ENCODE peak calls at places on chromosomes 3 and 15, in four cellular contexts. W, Q, G and Z are unnamed samples. For H3K4me1, the result is how much of the 10 kb centered on the place peaks cover.

GRCh38 chr15:30882861-30883433 is 20.8 kb upstream of the FAN1 start:
- DNase-seq in W (no peak), Q (no peak), G (no peak), Z (no peak)

GRCh38 chr15:73518180-73518862 is 75.4 kb downstream of the REC114 start:
- DNase-seq in W (peak), Q (no peak), G (peak), Z (peak)

GRCh38 chr3:146218880-146219866 is 31.7 kb downstream of the PLSCR4 start:
- DNase-seq in W (no peak), Q (peak), G (peak), Z (no peak)

GRCh38 chr3:186826316-186826977 is 16.1 kb upstream of the ADIPOQ start:
- DNase-seq in W (peak), Q (no peak), G (no peak), Z (peak)

GRCh38 chr3:183278479-183279088 is 25.5 kb downstream of the B3GNT5 start:
- DNase-seq in W (no peak), Q (no peak), G (no peak), Z (no peak)

GRCh38 chr3:184822081-184822480 is 10.1 kb downstream of the VPS8 start:
- DNase-seq in W (no peak), Q (no peak), G (no peak), Z (no peak)

GRCh38 chr3:97579365-97579764 is 185.2 kb upstream of the ARL6 start:
- DNase-seq in W (no peak), Q (no peak), G (no peak), Z (no peak)

GRCh38 chr15:25731411-25731810 is 131.7 kb downstream of the ATP10A start:
- DNase-seq in W (no peak), Q (no peak), G (no peak), Z (no peak)

GRCh38 chr15:56936929-56937328 is 18.5 kb downstream of the TCF12 start:
- DNase-seq in W (no peak), Q (no peak), G (no peak), Z (no peak)

GRCh38 chr15:56942118-56942517 is 23.7 kb downstream of the TCF12 start:
- DNase-seq in W (no peak), Q (no peak), G (no peak), Z (no peak)

GRCh38 chr15:56943398-56943797 is 25.0 kb downstream of the TCF12 start:
- DNase-seq in W (no peak), Q (no peak), G (no peak), Z (no peak)

GRCh38 chr15:56939257-56939656 is 20.8 kb downstream of the TCF12 start:
- DNase-seq in W (no peak), Q (no peak), G (no peak), Z (no peak)

DNA sequence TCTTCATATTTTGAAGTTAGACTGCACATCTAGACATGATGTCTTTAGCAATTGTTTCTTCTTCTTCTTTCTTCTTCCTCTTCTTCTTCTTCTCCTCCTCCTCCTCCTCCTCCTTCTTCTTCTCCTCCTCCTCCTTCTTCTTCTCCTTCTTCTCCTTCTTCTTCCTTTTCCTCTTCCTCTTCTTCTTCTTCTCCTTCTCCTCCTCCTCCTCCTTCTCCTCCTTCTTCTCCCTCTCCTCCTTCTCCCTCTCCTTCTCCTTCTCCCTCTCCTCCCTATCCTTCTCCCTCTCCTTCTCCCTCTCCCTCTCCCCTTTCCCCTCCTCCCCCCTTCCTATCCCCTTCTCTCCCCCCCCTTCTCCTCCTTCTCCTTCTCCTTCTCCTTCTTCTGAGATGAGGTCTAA is 21.9 kb downstream of the TCF12 start:
- DNase-seq in W (no peak), Q (no peak), G (no peak), Z (no peak)
- H3K27ac ChIP-seq in W (no peak), Q (no peak), G (no peak), Z (no peak)

GRCh38 chr3:114623420-114624046 is 329.7 kb downstream of the TIGIT start:
- DNase-seq in W (no peak), Q (no peak), G (no peak), Z (no peak)

GRCh38 chr3:114622001-114622400 is 328.2 kb downstream of the TIGIT start:
- DNase-seq in W (no peak), Q (no peak), G (no peak), Z (no peak)

GRCh38 chr3:114624047-114624445 is 330.2 kb downstream of the TIGIT start:
- DNase-seq in W (no peak), Q (peak), G (peak), Z (peak)

GRCh38 chr3:114626751-114627150 is 332.9 kb downstream of the TIGIT start:
- DNase-seq in W (no peak), Q (no peak), G (no peak), Z (no peak)

DNA sequence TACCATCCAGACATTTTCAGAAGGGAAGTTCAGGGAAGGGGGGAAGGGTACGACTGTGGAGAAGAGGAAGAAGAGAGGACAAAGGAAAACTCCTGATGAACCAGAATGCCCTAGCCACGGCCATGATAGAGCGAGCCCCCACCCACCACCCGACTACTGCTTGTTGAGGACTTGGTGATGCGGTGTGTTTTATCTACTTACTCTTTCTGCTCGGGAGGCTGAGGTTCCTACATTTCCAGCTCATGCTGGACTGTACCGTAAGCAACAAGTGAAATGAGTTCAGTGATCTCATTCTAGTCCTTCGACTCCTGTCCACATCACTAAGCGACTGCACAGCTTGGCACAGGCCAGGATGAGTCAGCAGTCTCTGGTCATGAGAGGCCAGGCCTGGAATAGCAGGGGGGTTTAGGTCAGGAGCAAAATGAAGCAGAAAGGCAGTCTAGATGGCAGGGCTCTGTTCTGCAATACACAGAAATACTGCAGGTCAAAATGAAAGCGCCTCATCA is 330.9 kb downstream of the TIGIT start:
- DNase-seq in W (peak), Q (peak), G (peak), Z (peak)
- H3K4me3 ChIP-seq in W (no peak), Q (peak), G (peak), Z (peak)

DNA sequence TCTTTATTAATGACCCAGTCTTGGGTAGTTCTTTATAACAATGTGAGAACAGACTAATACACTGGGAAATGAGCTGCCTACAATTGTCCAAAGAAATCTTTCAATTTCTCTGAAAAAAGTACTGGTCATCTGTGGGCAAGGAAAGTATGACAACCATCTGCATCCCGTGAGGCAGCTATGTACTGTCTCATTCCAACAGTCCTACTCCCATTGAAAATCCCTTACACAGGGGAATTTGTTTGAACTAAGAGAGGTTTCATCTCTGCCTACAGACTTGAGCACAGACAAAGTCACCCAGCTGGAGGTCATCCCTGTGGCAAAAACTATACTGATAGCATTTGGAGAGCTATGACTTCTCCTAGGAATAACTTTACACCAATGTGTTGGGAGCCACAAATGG is 27.1 kb downstream of the SHC4 start:
- DNase-seq in W (no peak), Q (no peak), G (no peak), Z (no peak)
- H3K4me1 ChIP-seq in W (under half), Q (under half), G (under half), Z (under half)

DNA sequence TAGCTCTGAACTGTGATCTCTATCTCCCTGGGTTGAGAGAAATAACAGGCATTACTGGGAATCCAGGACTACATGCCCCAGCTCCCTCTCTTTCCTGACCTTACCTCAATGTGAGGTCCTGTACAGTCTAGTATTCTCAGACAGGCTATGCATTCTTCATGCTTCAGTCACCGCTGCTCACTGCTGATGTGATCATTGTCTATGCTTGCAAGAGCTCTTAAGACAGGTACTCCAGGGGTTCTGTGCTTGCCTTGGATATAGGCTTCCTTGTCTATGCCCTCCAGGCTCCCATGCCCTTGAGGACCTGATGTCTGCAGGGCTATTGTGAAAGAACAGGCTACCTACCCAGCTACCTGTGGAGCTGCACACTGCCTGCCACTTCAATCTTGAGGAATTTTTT is 183.6 kb downstream of the MBNL1 start:
- DNase-seq in W (no peak), Q (no peak), G (no peak), Z (no peak)
- H3K27ac ChIP-seq in W (no peak), Q (no peak), G (no peak), Z (no peak)

DNA sequence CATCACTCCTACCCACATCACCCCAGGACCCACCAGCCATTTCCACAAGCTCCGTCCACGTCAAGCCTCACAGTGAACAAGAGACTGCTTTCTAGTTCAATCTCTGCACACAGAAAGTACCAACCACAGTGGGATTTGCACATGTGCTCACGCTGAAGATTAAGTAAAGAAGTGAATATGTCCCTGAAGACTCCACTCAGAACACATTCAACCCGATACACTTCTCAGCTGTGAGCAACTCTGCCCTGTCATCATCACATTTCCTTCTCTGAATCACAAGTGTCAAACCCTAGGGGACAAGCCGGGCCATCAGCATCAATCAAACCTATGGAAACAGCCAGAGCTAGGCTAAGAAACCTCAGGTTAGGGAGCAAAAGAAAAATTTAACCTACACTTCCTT is 1.9 kb downstream of the STIMATE start:
- DNase-seq in W (no peak), Q (no peak), G (no peak), Z (no peak)
- H3K4me3 ChIP-seq in W (peak), Q (no peak), G (no peak), Z (no peak)

GRCh38 chr15:89113263-89113662 is 25.0 kb downstream of the ABHD2 start:
- DNase-seq in W (no peak), Q (no peak), G (no peak), Z (no peak)
- H3K4me1 ChIP-seq in W (under half), Q (under half), G (under half), Z (under half)

GRCh38 chr15:39579487-39580116 is 1.3 kb upstream of the THBS1 start:
- DNase-seq in W (peak), Q (peak), G (peak), Z (peak)
- H3K27ac ChIP-seq in W (no peak), Q (peak), G (peak), Z (peak)